ENCODE peak calls at places on chromosomes 2 and 18, in six cellular contexts. Y is A549, K is GM12878, F is upper lobe of left lung, D is K562, B is HepG2. A is an unnamed sample.

GRCh38 chr2:69104281-69104680 is 91.3 kb downstream of the ANTXR1 start:
- ATAC-seq in K (no peak), F (no peak), B (no peak), Y (no peak), D (no peak), A (peak; percentile 57)

GRCh38 chr2:101883860-101884259 is 107.9 kb upstream of the IL1R2 start:
- ATAC-seq in F (no peak), B (peak; percentile 73), Y (peak; percentile 87), D (peak; percentile 89), K (peak; percentile 95), A (no peak)

GRCh38 chr2:158553257-158553656 is 96.5 kb downstream of the PKP4 start:
- ATAC-seq in K (no peak), F (no peak), B (no peak), D (no peak), Y (no peak), A (no peak)

GRCh38 chr2:55033076-55033742 is 17.0 kb downstream of the RTN4 start:
- ATAC-seq in F (peak; percentile 62), Y (peak; percentile 24), B (no peak), D (peak; percentile 42), K (peak; percentile 96), A (no peak)

GRCh38 chr2:43021791-43022500 is 204.5 kb downstream of the ZFP36L2 start:
- ATAC-seq in B (no peak), D (peak; percentile 43), F (no peak), K (no peak), Y (no peak), A (no peak)

GRCh38 chr2:64850641-64851040 is 138.6 kb upstream of the SLC1A4 start:
- ATAC-seq in F (no peak), D (peak; percentile 20), Y (no peak), B (no peak), K (no peak), A (no peak)

GRCh38 chr2:64548795-64549194 is 24.7 kb downstream of the AFTPH start:
- ATAC-seq in K (no peak), B (no peak), D (no peak), Y (no peak), F (no peak), A (no peak)

GRCh38 chr18:8960740-8961657 is 141.5 kb upstream of the NDUFV2 start:
- ATAC-seq in B (peak; percentile 63), Y (peak; percentile 95), K (no peak), D (no peak), F (no peak), A (no peak)

GRCh38 chr18:79796531-79797390 is 977 bp upstream of the KCNG2 start:
- ATAC-seq in Y (no peak), B (peak; percentile 41), F (no peak), K (no peak), D (no peak), A (no peak)

GRCh38 chr2:189673661-189674373 is 653 bp upstream of the ANKAR start:
- ATAC-seq in D (no peak), B (peak; percentile 0), Y (peak; percentile 1), K (no peak), F (peak; percentile 3), A (no peak)

GRCh38 chr2:70475266-70475665 is 78.4 kb downstream of the TGFA start:
- ATAC-seq in D (no peak), K (no peak), Y (no peak), B (no peak), F (no peak), A (no peak)

GRCh38 chr2:157874278-157874825 is 1.8 kb downstream of the ACVR1 start:
- ATAC-seq in F (no peak), Y (no peak), B (no peak), D (no peak), K (no peak), A (no peak)

GRCh38 chr2:127672341-127673303 is 2.7 kb downstream of the LIMS2 start:
- ATAC-seq in K (no peak), Y (peak; percentile 13), B (peak; percentile 12), D (peak; percentile 26), F (no peak), A (peak; percentile 6)

GRCh38 chr2:127675335-127676261 is at the start of gene LIMS2:
- ATAC-seq in B (peak; percentile 58), Y (peak; percentile 83), F (peak; percentile 8), D (no peak), K (no peak), A (peak; percentile 71)

GRCh38 chr2:127673304-127674069 is 1.8 kb downstream of the LIMS2 start:
- ATAC-seq in B (peak; percentile 7), D (peak; percentile 16), Y (no peak), F (no peak), K (no peak), A (no peak)

GRCh38 chr2:127676906-127677305 is 1.6 kb upstream of the LIMS2 start:
- ATAC-seq in F (no peak), D (no peak), K (no peak), B (no peak), Y (no peak), A (no peak)

DNA sequence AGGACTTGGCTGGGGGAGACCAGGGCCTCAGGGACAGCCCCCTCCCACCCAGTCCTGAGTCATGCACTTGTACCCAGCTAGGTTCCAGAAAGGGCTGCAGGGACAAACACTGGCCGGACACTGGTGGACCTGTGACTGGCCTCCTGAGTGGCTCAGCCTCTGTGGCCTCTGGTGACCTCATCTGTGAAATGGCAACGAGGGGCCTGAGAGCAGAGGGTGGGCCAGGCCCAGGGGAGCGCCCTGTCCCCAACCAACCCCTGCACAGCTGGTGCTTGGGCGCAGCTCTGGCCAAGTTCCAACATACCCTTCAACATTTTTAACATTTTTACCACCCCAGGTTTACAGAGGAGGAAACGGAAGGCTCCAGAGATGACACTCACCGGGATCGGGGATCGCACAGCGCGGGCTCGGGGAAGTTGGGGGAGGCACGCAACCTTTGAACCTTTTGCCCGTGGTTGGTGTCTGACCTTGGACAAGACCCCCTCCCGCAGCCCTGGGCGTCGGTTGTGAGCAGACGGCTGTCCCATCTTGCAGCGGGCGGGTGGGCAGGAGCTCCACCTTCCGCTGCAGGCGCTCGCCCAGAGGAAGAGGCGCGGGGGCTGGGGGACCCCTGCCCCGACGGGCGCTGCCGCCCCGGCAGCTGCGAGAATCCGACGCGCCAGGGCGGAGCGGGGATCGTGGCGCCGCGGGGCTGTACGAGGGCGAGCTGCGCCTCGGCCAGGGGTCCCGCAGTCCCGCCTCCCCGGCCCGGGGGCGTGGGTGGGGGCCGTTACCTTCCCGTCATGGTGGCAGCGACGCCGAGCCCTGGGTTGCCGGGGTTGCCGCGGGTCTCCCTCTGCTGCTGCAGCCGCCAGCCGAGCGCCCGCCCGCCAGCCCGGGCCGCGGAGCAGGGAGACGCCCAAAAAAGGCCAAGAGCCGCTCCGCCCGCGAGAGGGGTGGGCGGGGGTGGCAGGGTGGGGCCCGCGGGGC is 805 bp downstream of the LIMS2 start:
- ATAC-seq in K (peak; percentile 23), B (peak; percentile 37), Y (peak; percentile 66), D (peak; percentile 10), F (peak; percentile 56), A (peak; percentile 37)
- TF ChIP-seq POLR2A in K (no peak), B (no peak), Y (no peak), D (no peak), F (no peak), A (peak; percentile 33)

GRCh38 chr18:76456823-76457222 is 38.2 kb downstream of the ZNF516 start:
- ATAC-seq in F (no peak), K (peak; percentile 70), D (no peak), B (no peak), Y (no peak), A (no peak)
- H3K4me3 ChIP-seq in F (no peak overlapping the region), K (peak overlapping the region; percentile 57), D (no peak overlapping the region), B (no peak overlapping the region), Y (no peak overlapping the region), A (no peak overlapping the region)

DNA sequence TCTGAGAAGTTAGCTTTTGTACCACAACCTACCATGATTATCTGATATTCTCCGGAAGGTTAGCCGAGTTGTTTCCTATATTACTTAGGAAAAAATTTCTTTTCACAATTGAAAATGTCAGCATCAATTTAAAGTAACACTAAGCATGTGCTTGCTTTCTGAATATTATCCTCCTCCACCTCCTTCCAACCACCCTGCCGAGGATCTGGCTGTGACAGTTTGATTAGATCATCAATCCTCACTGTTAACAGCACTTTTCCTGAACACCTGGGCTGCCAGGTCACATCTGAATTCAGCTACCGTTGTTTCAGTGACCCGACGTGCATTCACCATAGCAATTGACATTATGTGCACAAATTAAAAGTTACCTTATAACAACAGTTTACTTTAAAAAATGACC is 207.0 kb downstream of the ZNF407 start:
- ATAC-seq in B (no peak), Y (no peak), D (no peak), F (no peak), K (no peak), A (no peak)
- TF ChIP-seq EP300 in B (no peak), Y (no peak), D (no peak), F (no peak), K (no peak), A (no peak)

DNA sequence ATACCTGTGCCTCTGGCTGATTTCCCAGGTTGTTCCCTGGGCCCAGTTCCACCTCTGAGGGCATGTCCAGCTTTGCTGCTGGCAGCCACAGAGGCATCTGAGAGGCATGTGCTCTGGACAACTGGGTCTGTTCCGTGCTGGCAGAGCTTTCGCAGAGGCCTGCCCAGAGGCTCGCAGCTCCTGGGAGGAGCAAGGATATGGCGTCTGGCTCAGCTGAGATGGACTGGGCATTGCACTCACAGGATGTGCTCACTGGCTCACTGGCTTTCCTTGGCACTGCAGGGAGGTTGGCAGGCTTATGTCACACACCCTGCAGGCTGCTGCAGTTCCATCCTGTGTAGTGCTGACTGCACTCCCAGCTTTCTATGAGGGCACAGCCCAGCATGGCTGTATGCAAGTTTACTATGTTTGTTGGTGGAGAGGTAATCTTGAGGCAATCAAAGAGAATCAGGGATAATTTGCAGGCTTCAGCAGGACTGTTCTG is 172.3 kb downstream of the PRKCE start:
- ATAC-seq in D (no peak), Y (peak; percentile 39), F (peak; percentile 61), B (no peak), K (peak; percentile 21), A (peak; percentile 91)
- TF ChIP-seq POLR2A in D (no peak), Y (no peak), F (no peak), B (no peak), K (no peak), A (no peak)

DNA sequence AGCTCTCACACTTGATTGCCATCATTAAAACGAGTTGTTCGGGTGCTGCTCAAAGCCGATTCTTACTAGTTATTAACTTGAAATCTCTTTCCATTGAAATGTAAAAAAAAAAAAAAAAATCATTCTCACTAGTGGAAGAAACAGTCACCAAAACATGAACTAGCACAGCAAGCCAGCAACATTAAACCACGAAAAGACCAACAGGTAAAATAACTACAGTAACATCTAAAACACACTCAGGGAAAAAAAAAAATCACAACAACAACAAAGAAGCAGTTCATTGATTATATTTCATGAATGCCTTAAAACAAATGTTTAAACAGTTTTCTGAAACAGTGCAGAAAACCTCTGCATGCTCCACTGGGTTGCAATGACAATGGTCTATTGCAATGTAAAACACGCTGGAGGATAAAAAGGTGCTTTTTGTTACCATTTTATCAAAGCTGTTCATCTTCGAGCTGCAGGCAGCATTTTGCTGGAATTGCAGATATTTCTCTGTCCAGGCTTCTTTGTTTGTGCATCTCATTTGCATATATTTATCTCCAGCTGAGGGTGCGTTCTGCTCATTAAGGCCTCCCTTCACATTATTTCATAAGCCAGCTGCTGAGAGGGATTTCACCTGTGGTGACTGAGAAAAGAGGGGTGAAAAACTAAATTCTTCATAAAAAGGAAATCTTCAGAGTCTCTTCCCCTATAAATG is 264.7 kb downstream of the MEIS1 start:
- ATAC-seq in B (no peak), D (no peak), Y (no peak), F (no peak), K (no peak), A (no peak)
- H3K4me3 ChIP-seq in B (no peak overlapping the region), D (no peak overlapping the region), Y (no peak overlapping the region), F (no peak overlapping the region), K (no peak overlapping the region), A (no peak overlapping the region)